ENCODE peak calls at places on chromosomes 7 and 10, in four cellular contexts. A is Panc1, J is colonic mucosa, N is PC-9. W is an unnamed sample. For H3K4me1, the result is how much of the 10 kb centered on the place peaks cover.

GRCh38 chr10:114320249-114321116 is 81.4 kb downstream of the VWA2 start:
- DNase-seq in J (no peak), N (peak), A (no peak), W (peak)

GRCh38 chr10:118343115-118343514 is 991 bp upstream of the FAM204A start:
- DNase-seq in J (no peak), N (no peak), A (no peak), W (peak)

GRCh38 chr7:79157281-79157680 is 296.2 kb downstream of the MAGI2 start:
- DNase-seq in N (no peak), J (no peak), A (no peak), W (no peak)

GRCh38 chr7:155602156-155602555 is 42.3 kb upstream of the RBM33 start:
- DNase-seq in A (no peak), J (no peak), N (no peak), W (no peak)

GRCh38 chr7:95718556-95719410 is 53.6 kb upstream of the DYNC1I1 start:
- DNase-seq in N (no peak), A (peak), J (no peak), W (no peak)

GRCh38 chr7:46360811-46361210 is 439.7 kb upstream of the IGFBP3 start:
- DNase-seq in A (no peak), N (no peak), J (no peak), W (no peak)

GRCh38 chr10:22716943-22717342 is 2.6 kb upstream of the PIP4K2A start:
- DNase-seq in N (no peak), A (no peak), J (no peak), W (no peak)

GRCh38 chr10:47401210-47401609 is 17.1 kb upstream of the ZNF488 start:
- DNase-seq in A (no peak), J (peak), N (no peak), W (no peak)

GRCh38 chr7:63925626-63926460 is 72.8 kb upstream of the ZNF722 start:
- DNase-seq in J (peak), A (peak), N (peak), W (no peak)

GRCh38 chr10:125095776-125096175 is 64.6 kb downstream of the CTBP2 start:
- DNase-seq in J (no peak), N (no peak), A (no peak), W (no peak)

GRCh38 chr10:27319752-27320561 is 79.4 kb upstream of the ACBD5 start:
- DNase-seq in A (no peak), J (peak), N (peak), W (peak)

GRCh38 chr10:593421-593820 is 96.0 kb downstream of the DIP2C start:
- DNase-seq in N (no peak), A (no peak), J (no peak), W (no peak)

GRCh38 chr10:71394926-71395562 is 1.7 kb upstream of the CDH23 start:
- DNase-seq in A (no peak), N (no peak), J (no peak), W (no peak)

GRCh38 chr10:13615650-13616049 is 28.9 kb downstream of the PRPF18 start:
- DNase-seq in A (no peak), N (no peak), J (no peak), W (no peak)

GRCh38 chr7:27193335-27194001 is 6.4 kb downstream of the HOXA13 start:
- DNase-seq in J (peak), N (no peak), A (no peak), W (no peak)

GRCh38 chr7:99789441-99790070 is 5.6 kb upstream of the CYP3A4 start:
- DNase-seq in A (no peak), N (no peak), J (no peak), W (no peak)

GRCh38 chr7:12403287-12404181 is at the start of gene VWDE:
- DNase-seq in A (peak), J (peak), N (peak), W (no peak)

GRCh38 chr7:139203992-139204391 is 27.0 kb upstream of the UBN2 start:
- DNase-seq in A (no peak), J (no peak), N (no peak), W (no peak)

GRCh38 chr7:40866601-40867000 is 731.8 kb downstream of the SUGCT start:
- DNase-seq in J (no peak), N (no peak), A (no peak), W (no peak)

GRCh38 chr10:99924451-99924850 is 85.3 kb downstream of the DNMBP start:
- DNase-seq in N (no peak), A (no peak), J (no peak), W (no peak)
- H3K4me1 ChIP-seq in N (half or more), A (half or more), J (under half), W (half or more)

GRCh38 chr10:86721232-86721631 is 35.2 kb upstream of the BMPR1A start:
- DNase-seq in J (no peak), A (no peak), N (no peak), W (no peak)
- H3K27ac ChIP-seq in J (no peak), A (no peak), N (no peak), W (no peak)

GRCh38 chr7:55026867-55027490 is 8.2 kb downstream of the EGFR start:
- DNase-seq in A (no peak), N (peak), J (no peak), W (peak)
- H3K4me1 ChIP-seq in A (half or more), N (half or more), J (under half), W (under half)

GRCh38 chr7:519429-519973 is at the start of gene PDGFA:
- DNase-seq in J (no peak), N (no peak), A (no peak), W (no peak)
- H3K27ac ChIP-seq in J (peak), N (peak), A (peak), W (no peak)

GRCh38 chr7:50333266-50333665 is 28.8 kb downstream of the IKZF1 start:
- DNase-seq in J (no peak), N (no peak), A (no peak), W (no peak)

GRCh38 chr7:50335795-50336754 is 31.6 kb downstream of the IKZF1 start:
- DNase-seq in J (no peak), N (no peak), A (no peak), W (no peak)

GRCh38 chr7:50334341-50334994 is 30.0 kb downstream of the IKZF1 start:
- DNase-seq in A (no peak), N (no peak), J (no peak), W (no peak)

GRCh38 chr7:50336909-50337703 is 32.6 kb downstream of the IKZF1 start:
- DNase-seq in N (no peak), J (no peak), A (no peak), W (no peak)

GRCh38 chr7:50335230-50335794 is 30.8 kb downstream of the IKZF1 start:
- DNase-seq in J (no peak), A (no peak), N (no peak), W (no peak)
- H3K4me1 ChIP-seq in J (under half), A (under half), N (under half), W (under half)

GRCh38 chr7:128869944-128870285 is 7.3 kb downstream of the ATP6V1F start:
- DNase-seq in J (no peak), A (no peak), N (no peak), W (no peak)
- H3K27ac ChIP-seq in J (no peak), A (no peak), N (no peak), W (no peak)

GRCh38 chr10:60288291-60288690 is 101.4 kb downstream of the ANK3 start:
- DNase-seq in N (no peak), A (no peak), J (no peak), W (no peak)

GRCh38 chr10:60283397-60283796 is 106.3 kb downstream of the ANK3 start:
- DNase-seq in A (no peak), J (no peak), N (peak), W (no peak)

GRCh38 chr10:60289800-60290199 is 99.9 kb downstream of the ANK3 start:
- DNase-seq in A (no peak), N (no peak), J (no peak), W (no peak)

GRCh38 chr10:60282771-60283353 is 106.8 kb downstream of the ANK3 start:
- DNase-seq in N (peak), A (peak), J (no peak), W (peak)

GRCh38 chr10:60286436-60287023 is 103.1 kb downstream of the ANK3 start:
- DNase-seq in A (no peak), N (no peak), J (no peak), W (no peak)
- H3K4me1 ChIP-seq in A (under half), N (under half), J (under half), W (under half)

GRCh38 chr10:121601458-121601857 is 3.2 kb upstream of the FGFR2 start:
- DNase-seq in A (no peak), N (no peak), J (no peak), W (no peak)

GRCh38 chr10:121597504-121598241 is 571 bp downstream of the FGFR2 start:
- DNase-seq in A (no peak), J (no peak), N (no peak), W (peak)

GRCh38 chr10:121595806-121596667 is 2.2 kb downstream of the FGFR2 start:
- DNase-seq in N (no peak), A (no peak), J (no peak), W (peak)

GRCh38 chr10:121596668-121597503 is 1.4 kb downstream of the FGFR2 start:
- DNase-seq in N (no peak), A (no peak), J (peak), W (no peak)

DNA sequence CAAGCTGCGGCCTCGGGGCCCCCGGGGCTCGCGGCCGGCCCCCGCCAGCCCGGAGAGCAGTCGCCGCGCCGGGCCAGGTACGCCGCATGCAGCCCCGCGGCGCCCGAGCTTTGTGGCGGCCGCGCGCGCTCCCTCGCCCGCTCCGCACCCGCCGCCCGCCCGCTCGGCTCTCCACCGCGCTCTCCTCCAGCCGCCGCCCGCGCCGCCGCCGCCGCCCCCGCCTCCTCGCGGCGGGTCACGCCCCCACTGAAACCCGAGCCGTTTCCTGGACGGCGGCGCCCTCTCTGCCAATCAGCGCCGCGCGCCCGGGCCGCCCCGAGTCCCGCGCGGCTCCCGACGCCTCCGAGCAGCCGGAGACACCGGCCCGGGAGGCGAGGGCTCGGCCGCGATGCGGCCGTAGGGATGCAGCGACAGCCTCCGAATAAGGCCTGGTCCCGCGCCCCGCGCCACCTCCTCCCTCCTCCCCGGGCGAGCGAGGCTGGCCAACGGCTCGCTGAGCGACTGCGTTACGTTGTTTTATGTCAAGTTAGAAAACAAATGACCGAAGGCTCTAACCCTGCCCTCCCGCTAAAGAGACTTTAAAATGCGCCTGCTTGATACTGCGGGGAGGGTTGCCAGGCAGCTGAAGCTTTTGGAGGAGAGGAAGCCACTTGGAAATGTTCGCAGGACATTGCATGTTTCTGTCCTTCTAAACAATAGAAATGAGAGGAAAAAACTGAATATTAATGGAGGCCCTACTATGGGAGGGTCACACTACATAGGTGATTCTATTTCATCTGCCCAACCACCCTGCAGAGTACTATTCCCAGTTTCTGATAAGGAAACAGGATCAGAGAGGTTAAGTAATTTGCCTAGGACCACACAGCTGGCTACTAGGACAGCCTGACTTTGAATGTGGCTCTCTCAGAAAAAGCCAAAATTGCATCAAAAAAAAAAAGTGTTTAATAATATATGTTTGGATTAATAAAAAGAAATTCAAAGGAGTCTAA is at the start of gene FGFR2:
- DNase-seq in J (peak), A (no peak), N (no peak), W (no peak)
- H3K27ac ChIP-seq in J (peak), A (peak), N (no peak), W (peak)